ENCODE peak calls at places on chromosomes 7 and 10, in five cellular contexts. A is HepG2, F is K562, Z is GM12878, T is GM12891. Y is an unnamed sample.

GRCh38 chr10:89086801-89087513 is 96.4 kb downstream of the FAS start:
- DNase-seq in Z (no peak), F (peak), A (no peak), T (no peak), Y (no peak)

GRCh38 chr7:31102151-31102972 is 50.3 kb downstream of the ADCYAP1R1 start:
- DNase-seq in Z (no peak), F (no peak), T (no peak), A (no peak), Y (no peak)

GRCh38 chr10:7449063-7449695 is 38.3 kb upstream of the SFMBT2 start:
- DNase-seq in F (no peak), Z (no peak), T (no peak), A (no peak), Y (no peak)

GRCh38 chr10:792792-793100 is 103.3 kb upstream of the DIP2C start:
- DNase-seq in Z (no peak), F (no peak), T (no peak), A (no peak), Y (no peak)

GRCh38 chr10:122336961-122337360 is 37.5 kb upstream of the PLEKHA1 start:
- DNase-seq in T (no peak), Z (no peak), A (no peak), F (no peak), Y (no peak)

GRCh38 chr10:58796834-58797233 is 284.2 kb downstream of the BICC1 start:
- DNase-seq in T (no peak), Z (no peak), A (no peak), F (no peak), Y (no peak)

GRCh38 chr7:25863727-25864116 is 288.3 kb upstream of the NFE2L3 start:
- DNase-seq in Z (no peak), T (no peak), A (no peak), F (no peak), Y (no peak)

GRCh38 chr7:51949726-51950644 is 633.4 kb upstream of the COBL start:
- DNase-seq in A (no peak), Z (no peak), F (no peak), T (no peak), Y (no peak)

GRCh38 chr10:62264126-62264525 is 4.5 kb downstream of the RTKN2 start:
- DNase-seq in T (no peak), F (no peak), Z (no peak), A (no peak), Y (no peak)

GRCh38 chr10:122487231-122487765 is 25.9 kb downstream of the HTRA1 start:
- DNase-seq in T (no peak), A (no peak), F (no peak), Z (no peak), Y (no peak)

GRCh38 chr7:48251766-48252165 is 80.5 kb downstream of the ABCA13 start:
- DNase-seq in T (peak), F (no peak), A (no peak), Z (peak), Y (peak)

GRCh38 chr10:112490543-112490942 is 43.5 kb downstream of the VTI1A start:
- DNase-seq in A (peak), Z (no peak), F (no peak), T (no peak), Y (no peak)

GRCh38 chr10:22006379-22006884 is 2.9 kb upstream of the DNAJC1 start:
- DNase-seq in Z (no peak), T (no peak), A (no peak), F (no peak), Y (no peak)

GRCh38 chr10:72803119-72803505 is 90.4 kb upstream of the OIT3 start:
- DNase-seq in A (no peak), Z (no peak), T (no peak), F (no peak), Y (no peak)

GRCh38 chr7:130493275-130493868 is 1.5 kb downstream of the MEST start:
- DNase-seq in Z (no peak), F (no peak), T (no peak), A (no peak), Y (no peak)

GRCh38 chr7:85749715-85750453 is 563.0 kb upstream of the SEMA3D start:
- DNase-seq in F (no peak), A (no peak), T (no peak), Z (no peak), Y (no peak)

GRCh38 chr7:42704710-42705109 is 207.2 kb downstream of the C7orf25 start:
- DNase-seq in F (no peak), A (no peak), T (no peak), Z (no peak), Y (no peak)

GRCh38 chr7:35037211-35037525 is at the start of gene DPY19L1:
- DNase-seq in T (no peak), Z (no peak), F (no peak), A (no peak), Y (no peak)
- TF ChIP-seq POLR2A in T (no peak), Z (peak), F (no peak), A (no peak), Y (no peak)

GRCh38 chr7:542935-543789 is 23.5 kb upstream of the PDGFA start:
- DNase-seq in A (peak), Z (no peak), T (no peak), F (no peak), Y (no peak)

GRCh38 chr7:543790-544527 is 24.3 kb upstream of the PDGFA start:
- DNase-seq in F (no peak), A (no peak), T (no peak), Z (no peak), Y (no peak)

GRCh38 chr7:548401-548800 is 28.8 kb upstream of the PDGFA start:
- DNase-seq in A (no peak), Z (no peak), F (no peak), T (no peak), Y (no peak)

GRCh38 chr7:544528-545221 is 25.0 kb upstream of the PDGFA start:
- DNase-seq in A (no peak), Z (no peak), F (no peak), T (no peak), Y (no peak)

DNA sequence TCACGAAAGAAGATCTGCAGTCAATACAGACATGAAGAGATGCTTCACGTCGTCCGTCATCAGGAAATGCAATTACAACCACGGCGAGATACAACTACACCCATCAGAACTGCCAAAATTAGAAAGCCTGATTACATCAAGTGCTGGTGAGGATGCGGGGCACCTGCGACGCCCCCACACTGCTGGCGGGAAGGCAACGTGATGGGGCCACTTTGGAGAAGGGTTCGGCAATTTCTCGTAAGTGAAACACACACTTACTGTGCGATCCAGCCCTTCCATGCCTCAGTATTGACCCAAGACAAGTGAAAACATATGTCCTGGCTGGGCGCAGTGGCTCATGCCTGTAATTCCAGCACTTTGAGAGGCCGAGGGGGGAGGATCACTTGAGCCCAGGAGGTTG is 25.8 kb upstream of the PDGFA start:
- DNase-seq in A (no peak), Z (no peak), F (no peak), T (no peak), Y (no peak)
- TF ChIP-seq TAF1 in A (no peak), Z (no peak), F (no peak), T (no peak), Y (no peak)

GRCh38 chr10:56317603-56318002 is 43.5 kb downstream of the ZWINT start:
- DNase-seq in Z (no peak), A (no peak), T (no peak), F (no peak), Y (no peak)
- TF ChIP-seq POLR2AphosphoS5 in Z (no peak), A (no peak), T (no peak), F (no peak), Y (no peak)

GRCh38 chr7:155251831-155252230 is 45.8 kb upstream of the INSIG1 start:
- DNase-seq in Z (no peak), A (no peak), T (no peak), F (no peak), Y (no peak)
- TF ChIP-seq POLR2A in Z (no peak), A (no peak), T (no peak), F (no peak), Y (no peak)

DNA sequence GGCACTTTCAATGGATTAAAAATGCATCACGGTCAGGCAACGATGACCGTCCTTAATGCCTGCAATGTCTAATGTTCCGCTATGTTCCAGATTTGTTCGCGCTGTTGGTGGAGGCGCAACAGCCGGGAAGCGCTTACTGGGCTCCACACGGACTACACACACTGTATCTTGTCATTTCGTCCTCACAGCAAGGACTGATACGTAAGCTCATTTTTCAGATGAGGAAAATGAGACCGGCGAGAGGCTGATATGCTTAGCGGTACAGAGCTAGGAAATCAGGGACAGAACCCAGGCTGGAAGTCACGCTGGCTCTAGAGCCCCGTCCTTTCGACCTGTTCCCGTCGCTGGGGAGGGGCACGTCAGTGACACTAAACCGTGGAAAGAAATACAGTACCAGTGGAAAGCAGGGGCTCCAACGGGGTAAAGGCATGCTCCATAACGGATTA is 664 bp downstream of the TPK1 start:
- DNase-seq in Z (peak), F (peak), T (no peak), A (peak), Y (no peak)
- TF ChIP-seq TAF1 in Z (peak), F (no peak), T (no peak), A (no peak), Y (no peak)

DNA sequence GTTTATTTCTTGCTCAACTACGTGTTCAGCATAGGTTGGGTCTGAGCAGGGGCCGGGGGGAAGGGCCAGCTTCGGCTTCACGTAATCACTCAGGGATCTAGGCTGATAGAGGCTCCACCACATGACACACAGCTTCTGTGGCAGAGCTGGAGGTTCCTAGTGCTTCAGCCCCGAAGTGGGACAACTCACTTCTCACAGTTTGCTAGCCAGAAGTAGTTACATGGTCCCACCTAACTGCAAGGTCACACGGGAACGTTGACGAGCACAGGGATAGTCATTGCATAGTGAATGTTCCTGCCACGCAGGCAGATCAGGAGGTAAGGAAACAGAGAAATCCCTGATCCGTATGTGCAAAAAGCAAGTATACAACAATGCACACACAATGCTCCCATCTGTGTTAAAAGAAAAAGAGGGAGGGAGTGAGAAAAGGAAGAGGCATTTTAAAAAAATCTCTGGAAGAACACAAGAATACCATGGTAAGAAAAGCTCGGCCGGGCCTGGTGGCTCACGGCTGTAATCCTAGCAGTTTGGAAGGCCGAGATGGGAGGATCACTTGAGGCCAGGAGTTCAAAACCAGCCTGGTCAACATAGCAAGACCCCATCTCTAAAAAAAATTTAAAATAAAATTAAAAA is 16.9 kb downstream of the SMURF1 start:
- DNase-seq in A (no peak), Z (no peak), F (peak), T (no peak), Y (no peak)
- TF ChIP-seq POLR2AphosphoS5 in A (no peak), Z (no peak), F (no peak), T (no peak), Y (no peak)

Y was measured in GM12892.